ENCODE peak calls at places on chromosomes 12 and 14, in four cellular contexts. V, Q, G and M are unnamed samples.

GRCh38 chr12:109831929-109832328 is 1.3 kb downstream of the TRPV4 start:
- DNase-seq in V (no peak), Q (no peak), G (no peak), M (no peak)

GRCh38 chr14:73973497-73973896 is 23.4 kb downstream of the COQ6 start:
- DNase-seq in V (no peak), Q (no peak), G (no peak), M (no peak)

GRCh38 chr14:31420013-31420318 is 384 bp downstream of the HEATR5A start:
- DNase-seq in V (no peak), Q (no peak), G (peak; percentile 80), M (peak; percentile 76)

GRCh38 chr12:30537228-30537627 is 158.4 kb downstream of the IPO8 start:
- DNase-seq in V (no peak), Q (no peak), G (no peak), M (no peak)

GRCh38 chr14:68580096-68580640 is 212.7 kb downstream of the ZFP36L1 start:
- DNase-seq in V (no peak), Q (no peak), G (no peak), M (no peak)

GRCh38 chr12:65943388-65944137 is 119.3 kb downstream of the HMGA2 start:
- DNase-seq in V (no peak), Q (peak; percentile 68), G (no peak), M (no peak)

GRCh38 chr14:104383931-104384775 is 195.4 kb upstream of the C14orf180 start:
- DNase-seq in V (no peak), Q (no peak), G (no peak), M (no peak)

GRCh38 chr12:124359671-124360581 is 65.0 kb downstream of the RFLNA start:
- DNase-seq in V (no peak), Q (peak; percentile 61), G (peak; percentile 81), M (peak; percentile 97)

GRCh38 chr14:74611672-74612345 is at the start of gene LTBP2:
- DNase-seq in V (no peak), Q (peak; percentile 42), G (no peak), M (no peak)

GRCh38 chr12:130803707-130804106 is 35.3 kb downstream of the STX2 start:
- DNase-seq in V (no peak), Q (peak; percentile 10), G (no peak), M (no peak)

GRCh38 chr12:13181375-13182070 is 15.0 kb upstream of the EMP1 start:
- DNase-seq in V (no peak), Q (no peak), G (no peak), M (no peak)

GRCh38 chr12:101942206-101942605 is 64.8 kb downstream of the DRAM1 start:
- DNase-seq in V (no peak), Q (no peak), G (no peak), M (no peak)

GRCh38 chr14:59032821-59033220 is 155.6 kb upstream of the DAAM1 start:
- DNase-seq in V (no peak), Q (no peak), G (no peak), M (no peak)

GRCh38 chr14:73887704-73888459 is 1.2 kb downstream of the ZNF410 start:
- DNase-seq in V (no peak), Q (no peak), G (no peak), M (no peak)

DNA sequence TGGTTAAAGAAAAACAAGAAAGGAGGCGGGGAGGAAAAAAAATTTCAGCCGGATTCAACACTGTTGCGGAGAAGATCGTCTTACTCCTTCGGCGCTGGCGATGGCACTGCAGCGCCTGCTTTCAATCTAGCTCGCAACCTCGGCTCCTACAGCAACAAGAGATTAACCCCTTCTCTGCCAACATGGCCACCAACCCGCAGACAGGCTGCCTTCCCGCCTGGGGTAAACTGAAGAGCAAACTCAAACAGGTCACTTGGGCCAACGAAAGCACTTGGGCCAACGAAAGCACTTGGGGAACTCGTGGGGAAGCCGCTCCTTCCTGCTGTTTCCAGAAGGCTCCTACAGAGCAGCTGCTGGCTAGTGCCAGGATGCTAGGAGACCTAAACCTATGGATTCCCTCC is 73.7 kb downstream of the CIT start:
- DNase-seq in V (no peak), Q (peak; percentile 69), G (peak; percentile 54), M (no peak)
- H3K4me3 ChIP-seq in V (no peak overlapping the region), Q (peak overlapping the region; percentile 27), G (no peak overlapping the region), M (peak overlapping the region; percentile 45)

GRCh38 chr12:89167986-89168385 is 184.3 kb downstream of the DUSP6 start:
- DNase-seq in V (no peak), Q (no peak), G (no peak), M (no peak)

GRCh38 chr12:89162704-89163261 is 189.5 kb downstream of the DUSP6 start:
- DNase-seq in V (peak; percentile 52), Q (peak; percentile 98), G (peak; percentile 80), M (peak; percentile 16)

GRCh38 chr12:89163918-89164317 is 188.4 kb downstream of the DUSP6 start:
- DNase-seq in V (no peak), Q (no peak), G (no peak), M (no peak)

GRCh38 chr12:89161553-89161952 is 190.7 kb downstream of the DUSP6 start:
- DNase-seq in V (no peak), Q (no peak), G (no peak), M (no peak)

GRCh38 chr12:89166525-89166934 is 185.8 kb downstream of the DUSP6 start:
- DNase-seq in V (no peak), Q (peak; percentile 72), G (no peak), M (no peak)
- H3K4me1 ChIP-seq in V (peaks cover 42% of the 10 kb centered on the region), Q (peaks cover 5% of the 10 kb centered on the region), G (peaks cover 19% of the 10 kb centered on the region), M (peaks cover 15% of the 10 kb centered on the region)

DNA sequence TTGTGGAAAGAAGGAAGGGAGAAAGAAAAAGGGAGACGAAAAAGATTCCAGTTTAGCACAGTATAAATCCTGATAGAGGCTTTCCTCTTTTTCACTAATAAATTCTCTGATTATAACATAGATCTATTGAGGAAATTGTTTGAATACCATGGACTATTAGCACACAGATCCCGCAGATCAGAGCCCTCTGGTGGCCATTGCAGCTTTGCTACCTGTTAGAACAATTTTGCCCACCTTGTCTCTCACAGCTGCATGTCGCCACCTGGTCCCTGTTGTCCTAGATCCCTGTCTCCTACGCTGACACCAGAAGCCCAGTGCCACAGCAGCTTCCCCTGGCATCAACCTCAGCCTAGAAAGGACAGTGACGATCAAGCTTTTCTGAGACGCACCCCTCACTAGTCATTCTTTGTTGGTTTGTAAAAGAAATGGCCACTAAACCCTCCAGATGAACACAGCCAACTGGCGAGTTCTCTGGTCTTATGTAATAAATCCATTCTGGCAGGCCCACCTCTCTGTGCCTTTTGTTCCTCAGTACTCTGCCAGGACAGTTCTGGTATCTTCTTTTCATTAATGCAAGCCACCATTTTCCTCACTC is 9.9 kb downstream of the GPHB5 start:
- DNase-seq in V (peak; percentile 14), Q (peak; percentile 33), G (no peak), M (no peak)
- TF ChIP-seq CTCF in V (peak; percentile 59), Q (peak; percentile 61), G (no peak), M (no peak)

GRCh38 chr14:61700104-61700886 is 5.0 kb downstream of the HIF1A start:
- DNase-seq in V (no peak), Q (peak; percentile 68), G (no peak), M (no peak)
- H3K4me3 ChIP-seq in V (peak overlapping the region; percentile 11), Q (peak overlapping the region; percentile 2), G (no peak overlapping the region), M (peak overlapping the region; percentile 95)

DNA sequence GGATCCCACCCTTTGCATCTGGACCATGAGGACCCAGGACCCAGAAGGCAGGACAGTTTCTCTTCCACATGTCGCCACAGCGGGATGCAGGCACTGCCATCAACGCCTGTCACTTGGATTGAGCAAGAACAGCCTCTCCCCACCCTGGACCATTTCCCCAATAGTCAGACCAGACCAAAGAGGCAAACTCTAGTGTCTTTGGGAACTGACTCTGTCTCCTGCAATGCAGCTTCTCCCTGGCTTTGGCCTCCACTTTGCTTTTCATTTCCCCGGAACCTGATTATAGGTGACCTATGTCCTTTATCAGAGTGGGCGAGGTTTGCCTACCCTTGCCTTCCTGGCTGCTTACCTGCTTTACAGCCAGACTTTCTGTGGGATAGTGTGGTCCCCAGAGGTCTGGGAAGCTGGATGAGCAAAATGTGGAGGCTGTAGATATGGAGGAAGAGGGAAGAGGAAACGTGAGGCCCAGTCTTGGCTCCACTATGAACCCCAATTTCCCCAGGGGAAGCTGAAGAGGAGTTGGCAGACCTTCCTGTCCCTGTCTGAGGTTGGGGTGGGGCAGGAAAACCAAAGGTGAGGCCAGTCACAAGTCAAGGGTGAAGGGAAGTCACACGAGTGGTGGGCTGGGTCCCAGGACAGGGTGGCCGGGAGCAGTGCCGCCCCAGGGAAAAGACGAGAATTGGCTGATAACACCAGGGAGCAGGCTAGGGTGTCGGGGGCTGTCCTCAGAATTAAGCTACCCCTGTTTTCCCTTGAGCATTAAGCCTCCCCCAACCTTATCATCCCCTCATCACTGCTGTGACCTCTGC is 3.3 kb downstream of the VDR start:
- DNase-seq in V (no peak), Q (no peak), G (no peak), M (no peak)
- H3K4me1 ChIP-seq in V (no peaks in the 10 kb centered on the region), Q (no peaks in the 10 kb centered on the region), G (peaks cover 62% of the 10 kb centered on the region), M (peaks cover 21% of the 10 kb centered on the region)

GRCh38 chr12:27970981-27971489 is 1.5 kb downstream of the PTHLH start:
- DNase-seq in V (no peak), Q (peak; percentile 43), G (no peak), M (no peak)

GRCh38 chr12:27969011-27969900 is 3.3 kb downstream of the PTHLH start:
- DNase-seq in V (no peak), Q (peak; percentile 42), G (no peak), M (no peak)

GRCh38 chr12:27971606-27972005 is 927 bp downstream of the PTHLH start:
- DNase-seq in V (no peak), Q (no peak), G (no peak), M (no peak)

GRCh38 chr12:27970391-27970980 is 2.0 kb downstream of the PTHLH start:
- DNase-seq in V (no peak), Q (peak; percentile 67), G (peak; percentile 8), M (no peak)

DNA sequence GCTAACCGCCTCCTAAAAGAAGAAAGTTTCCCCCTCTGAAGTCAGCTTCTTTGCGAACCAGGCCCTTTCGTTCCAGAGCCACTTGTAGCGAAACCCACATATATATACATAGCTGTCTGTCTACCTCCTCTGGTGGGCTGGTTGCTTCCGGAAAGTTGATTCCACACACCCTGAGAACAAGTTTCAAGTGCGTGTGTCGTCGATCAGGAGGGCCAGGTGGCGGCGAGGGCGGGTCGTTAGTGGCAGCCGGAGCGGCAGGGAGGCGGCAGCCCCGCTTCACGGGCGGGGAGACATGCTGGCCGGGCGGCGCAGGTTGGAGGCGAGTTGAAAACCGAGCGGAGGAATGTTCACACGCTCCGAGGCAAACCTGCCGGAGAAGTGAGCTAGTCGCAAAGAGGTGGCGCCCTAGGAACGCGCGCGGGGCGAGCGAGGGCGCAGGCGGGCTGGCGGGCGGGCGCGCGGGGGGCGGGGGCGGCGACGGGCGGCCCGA is 2.6 kb downstream of the PTHLH start:
- DNase-seq in V (no peak), Q (peak; percentile 73), G (peak; percentile 35), M (peak; percentile 74)
- TF ChIP-seq CTCF in V (no peak), Q (peak; percentile 10), G (no peak), M (no peak)

DNA sequence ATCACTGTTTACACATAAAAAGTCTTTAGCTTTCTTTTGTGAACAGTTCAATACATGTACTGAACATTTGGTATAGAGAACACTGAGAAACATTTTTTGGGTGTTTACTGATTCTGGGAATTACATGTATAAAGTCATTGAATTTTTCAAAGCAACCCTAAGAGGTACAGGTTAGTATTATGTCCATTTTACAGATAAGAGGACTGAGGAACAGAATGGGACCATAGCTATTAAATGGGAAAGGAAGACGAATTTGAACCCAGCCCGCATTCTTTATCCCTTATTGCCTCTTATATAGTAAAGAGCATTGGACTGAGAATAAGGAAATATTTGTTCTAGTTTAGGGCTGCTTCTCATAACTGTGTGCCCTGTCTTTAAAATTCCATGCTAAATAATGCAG is 889 bp upstream of the KANSL2 start:
- DNase-seq in V (no peak), Q (no peak), G (no peak), M (no peak)
- H3K4me3 ChIP-seq in V (peak overlapping the region; percentile 64), Q (peak overlapping the region; percentile 45), G (no peak overlapping the region), M (peak overlapping the region; percentile 75)